ENCODE peak calls at places on chromosomes 13 and 19, in four cellular contexts. E is prostate gland, X is heart left ventricle, F is fibroblast of lung. U is an unnamed sample.

GRCh38 chr13:105139048-105139379 is 1396.4 kb downstream of the EFNB2 start:
- DNase-seq in X (no peak), F (no peak), E (no peak), U (no peak)

GRCh38 chr19:35292421-35292820 is 460 bp downstream of the MAG start:
- DNase-seq in E (no peak), F (no peak), X (no peak), U (no peak)

GRCh38 chr13:47672982-47673670 is 327.9 kb downstream of the SUCLA2 start:
- DNase-seq in X (no peak), E (no peak), F (peak; percentile 99), U (peak; percentile 20)

GRCh38 chr19:19782783-19783182 is 38.8 kb downstream of the ZNF506 start:
- DNase-seq in X (no peak), E (no peak), F (no peak), U (no peak)

GRCh38 chr13:35474551-35474950 is 1.9 kb downstream of the MAB21L1 start:
- DNase-seq in E (no peak), F (peak; percentile 15), X (no peak), U (no peak)

GRCh38 chr13:29707876-29708543 is 112.5 kb upstream of the SLC7A1 start:
- DNase-seq in E (no peak), F (peak; percentile 34), X (peak; percentile 33), U (peak; percentile 24)

GRCh38 chr13:108657520-108657919 is 28.1 kb downstream of the MYO16 start:
- DNase-seq in X (no peak), E (no peak), F (no peak), U (no peak)

GRCh38 chr19:19860756-19861390 is 4.8 kb upstream of the ZNF253 start:
- DNase-seq in F (no peak), X (no peak), E (no peak), U (no peak)

GRCh38 chr19:7870571-7871279 is 3.5 kb downstream of the PRR36 start:
- DNase-seq in F (peak; percentile 10), E (no peak), X (no peak), U (no peak)

GRCh38 chr13:44971656-44972595 is 17.3 kb downstream of the NUFIP1 start:
- DNase-seq in F (no peak), X (no peak), E (no peak), U (peak; percentile 31)

GRCh38 chr19:34120846-34121639 is 51.3 kb upstream of the LSM14A start:
- DNase-seq in F (peak; percentile 67), X (no peak), E (no peak), U (no peak)

GRCh38 chr13:44244288-44244687 is 129.3 kb upstream of the SERP2 start:
- DNase-seq in F (peak; percentile 82), X (no peak), E (no peak), U (no peak)

GRCh38 chr13:44819245-44819644 is 170.0 kb downstream of the NUFIP1 start:
- DNase-seq in F (peak; percentile 63), E (no peak), X (no peak), U (peak; percentile 74)

GRCh38 chr13:114067381-114067885 is 65.0 kb downstream of the RASA3 start:
- DNase-seq in E (no peak), F (peak; percentile 55), X (no peak), U (peak; percentile 80)

GRCh38 chr19:41871573-41872383 is 5.3 kb upstream of the CD79A start:
- DNase-seq in F (no peak), E (no peak), X (peak; percentile 53), U (no peak)

GRCh38 chr19:38319421-38320258 is at the start of gene KCNK6:
- DNase-seq in E (peak; percentile 57), F (peak; percentile 8), X (peak; percentile 66), U (no peak)

GRCh38 chr19:1370579-1371361 is 12.9 kb upstream of the NDUFS7 start:
- DNase-seq in E (no peak), F (no peak), X (no peak), U (no peak)

GRCh38 chr19:3062165-3063105 is at the start of gene TLE5:
- DNase-seq in F (no peak), X (peak; percentile 79), E (peak; percentile 59), U (no peak)

GRCh38 chr13:114099191-114099590 is 33.2 kb downstream of the RASA3 start:
- DNase-seq in E (peak; percentile 52), F (peak; percentile 93), X (peak; percentile 83), U (no peak)

GRCh38 chr19:29678484-29679106 is 13.3 kb downstream of the PLEKHF1 start:
- DNase-seq in X (peak; percentile 71), F (peak; percentile 27), E (peak; percentile 64), U (no peak)

GRCh38 chr13:41520016-41520698 is 62.8 kb downstream of the RGCC start:
- DNase-seq in E (no peak), F (no peak), X (no peak), U (no peak)

GRCh38 chr13:53442979-53443378 is 414.4 kb downstream of the OLFM4 start:
- DNase-seq in X (no peak), F (no peak), E (no peak), U (no peak)

GRCh38 chr19:29266001-29266400 is 53.0 kb upstream of the UQCRFS1 start:
- DNase-seq in F (no peak), X (no peak), E (no peak), U (no peak)

GRCh38 chr13:110108348-110109139 is 198.4 kb downstream of the COL4A1 start:
- DNase-seq in F (peak; percentile 89), E (peak; percentile 74), X (peak; percentile 78), U (peak; percentile 70)

GRCh38 chr19:46080561-46080960 is 39.8 kb upstream of the IGFL4 start:
- DNase-seq in X (no peak), F (peak; percentile 56), E (no peak), U (no peak)

GRCh38 chr13:93723316-93723715 is 496.7 kb downstream of the GPC6 start:
- DNase-seq in X (no peak), F (peak; percentile 65), E (no peak), U (no peak)

GRCh38 chr13:26017932-26018690 is 33.7 kb downstream of the SHISA2 start:
- DNase-seq in X (no peak), E (no peak), F (no peak), U (no peak)

GRCh38 chr13:98056839-98057410 is 86.0 kb upstream of the FARP1 start:
- DNase-seq in E (no peak), F (no peak), X (no peak), U (no peak)

GRCh38 chr19:49213791-49214190 is 56.2 kb downstream of the TRPM4 start:
- DNase-seq in E (no peak), X (no peak), F (no peak), U (no peak)
- TF ChIP-seq CTCF in E (no peak), X (no peak), F (no peak), U (no peak)

DNA sequence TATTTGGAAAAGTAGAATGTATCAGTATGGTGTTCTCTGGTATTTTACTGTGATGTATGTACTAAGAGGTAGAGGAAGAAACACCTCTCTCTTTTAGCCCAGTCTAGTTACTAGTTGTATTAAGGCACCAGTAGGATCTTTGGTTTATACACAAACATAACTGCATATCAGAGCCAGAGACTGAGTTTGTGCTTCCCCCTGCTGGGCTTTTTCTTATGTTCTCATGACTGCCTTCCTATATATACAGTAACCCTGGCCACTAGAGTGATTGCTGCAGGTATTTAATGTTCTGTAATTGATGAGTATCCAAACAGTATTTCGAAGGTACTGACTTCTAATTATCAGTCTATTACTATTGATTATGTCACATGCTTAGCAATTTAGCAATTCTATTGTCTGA is 202.5 kb upstream of the KLHL1 start:
- DNase-seq in X (no peak), E (peak; percentile 40), F (peak; percentile 11), U (no peak)
- TF ChIP-seq CTCF in X (no peak), E (peak; percentile 52), F (no peak), U (no peak)

GRCh38 chr13:28138756-28139470 is 568 bp downstream of the PAN3 start:
- DNase-seq in F (peak; percentile 93), X (peak; percentile 88), E (peak; percentile 70), U (peak; percentile 77)

GRCh38 chr13:28136916-28137315 is 1.4 kb upstream of the PAN3 start:
- DNase-seq in X (no peak), F (peak; percentile 9), E (no peak), U (no peak)

GRCh38 chr13:28140433-28141125 is 2.2 kb downstream of the PAN3 start:
- DNase-seq in E (no peak), X (no peak), F (no peak), U (no peak)

GRCh38 chr13:28137556-28137955 is 789 bp upstream of the PAN3 start:
- DNase-seq in E (peak; percentile 5), X (no peak), F (peak; percentile 26), U (no peak)

DNA sequence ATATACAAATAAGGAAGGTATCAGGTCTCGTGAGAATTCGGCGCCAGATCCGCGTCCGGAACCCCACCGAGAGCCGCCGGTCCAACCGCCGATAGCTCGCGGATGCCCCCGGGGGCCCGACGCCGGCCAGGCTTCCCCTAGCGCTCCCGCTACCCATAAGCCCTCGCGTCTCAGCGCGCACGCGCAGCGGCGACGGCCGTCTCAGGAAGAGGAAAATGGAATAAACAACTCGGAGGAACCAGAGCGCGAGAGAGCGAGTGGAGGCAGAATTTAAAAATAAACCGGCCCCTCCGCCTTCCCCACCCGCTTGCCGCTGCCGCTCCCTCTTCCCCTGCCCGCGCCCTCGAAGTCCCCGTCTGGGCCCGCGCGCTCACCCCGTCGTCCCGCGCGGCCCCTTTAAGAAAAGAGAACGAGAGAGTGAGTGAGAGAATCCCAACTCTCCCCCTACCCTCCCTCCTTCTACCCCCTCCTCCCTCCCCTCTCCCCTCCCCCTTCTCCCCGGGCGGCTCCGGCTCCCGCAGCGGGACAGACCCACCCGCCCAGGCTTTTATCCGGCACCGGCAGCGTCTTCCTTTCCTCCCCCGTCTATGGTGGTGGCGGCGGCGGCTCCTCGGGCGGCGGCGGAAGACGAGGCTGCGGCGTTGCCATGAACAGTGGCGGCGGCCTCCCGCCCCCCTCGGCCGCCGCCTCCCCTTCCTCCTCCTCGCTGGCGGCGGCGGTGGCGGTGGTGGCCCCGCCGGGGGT is at the start of gene PAN3:
- DNase-seq in X (peak; percentile 93), F (peak; percentile 92), E (peak; percentile 86), U (peak; percentile 56)
- TF ChIP-seq CTCF in X (peak; percentile 21), F (peak; percentile 21), E (peak; percentile 24), U (no peak)

GRCh38 chr13:46606915-46607413 is 54.0 kb downstream of the LRCH1 start:
- DNase-seq in X (no peak), E (no peak), F (no peak), U (no peak)
- TF ChIP-seq CTCF in X (no peak), E (no peak), F (no peak), U (no peak)

DNA sequence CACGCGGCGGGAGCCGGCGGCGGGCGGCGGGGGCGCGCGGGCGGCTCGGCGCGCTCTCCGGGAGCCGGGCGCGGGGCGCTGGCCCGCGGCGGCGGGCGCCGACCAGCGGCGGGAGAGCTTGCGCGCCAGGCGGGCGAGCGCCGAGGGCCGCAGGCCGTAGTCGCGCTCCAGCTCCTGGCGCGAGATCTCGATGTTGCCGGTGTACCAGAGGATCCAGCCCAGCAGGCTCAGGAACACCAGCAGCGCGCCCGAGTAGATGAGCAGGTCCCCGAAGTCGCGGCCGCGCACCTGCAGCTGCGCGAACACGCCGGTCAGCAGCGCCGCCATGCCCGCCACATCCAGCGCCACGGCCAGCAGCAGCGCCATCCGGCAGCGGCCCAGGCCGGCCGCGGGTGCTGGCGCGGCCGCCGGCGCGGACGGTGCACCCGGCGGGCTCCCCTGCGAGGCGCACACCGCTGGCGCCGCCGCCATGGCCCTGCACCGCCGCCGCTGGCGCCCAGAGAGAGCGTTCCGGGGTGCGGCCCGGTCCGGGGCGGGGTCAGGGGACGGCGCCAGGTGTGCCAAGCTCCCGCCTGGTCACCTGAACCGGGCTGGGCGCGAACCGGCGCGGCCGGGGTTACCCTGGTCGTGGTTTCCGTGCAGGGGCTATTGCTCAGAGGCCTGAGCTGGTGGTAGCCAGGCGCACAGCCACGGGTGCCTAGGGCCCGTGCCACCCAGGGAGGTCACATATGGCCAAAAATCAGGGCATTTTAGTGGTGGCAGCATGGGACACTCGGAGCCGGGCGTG is at the start of gene TMEM238:
- DNase-seq in E (peak; percentile 41), F (peak; percentile 69), X (peak; percentile 53), U (no peak)
- TF ChIP-seq CTCF in E (peak; percentile 18), F (no peak), X (peak; percentile 17), U (no peak)